ENCODE peak calls at places on chromosomes 12 and 14, in four cellular contexts. W is CD8-positive, alpha-beta T cell; U is body of pancreas; H is AG10803. S is an unnamed sample.

GRCh38 chr12:67909091-67909531 is 80.1 kb upstream of the IFNG-AS1 start:
- DNase-seq in W (no peak), U (no peak), H (peak; percentile 95), S (no peak)

GRCh38 chr14:98325761-98326160 is 946.2 kb downstream of the BCL11B start:
- DNase-seq in W (no peak), U (no peak), H (no peak), S (no peak)

GRCh38 chr14:23349156-23349845 is 3.4 kb downstream of the SLC22A17 start:
- DNase-seq in H (no peak), W (no peak), U (no peak), S (no peak)

GRCh38 chr12:101490286-101490920 is 15.3 kb downstream of the SPIC start:
- DNase-seq in H (no peak), W (no peak), U (peak; percentile 43), S (peak; percentile 67)

GRCh38 chr14:70886421-70887206 is 20.6 kb upstream of the PCNX1 start:
- DNase-seq in H (no peak), W (peak; percentile 35), U (no peak), S (no peak)

GRCh38 chr14:95040723-95041476 is 116.4 kb downstream of the DICER1 start:
- DNase-seq in U (no peak), W (no peak), H (no peak), S (no peak)

GRCh38 chr14:59464651-59465569 is at the start of gene GPR135:
- DNase-seq in W (peak; percentile 60), H (peak; percentile 38), U (peak; percentile 70), S (no peak)

GRCh38 chr14:103508930-103509329 is 13.7 kb downstream of the CKB start:
- DNase-seq in H (no peak), U (no peak), W (no peak), S (no peak)

GRCh38 chr14:60786905-60787304 is 52.3 kb downstream of the MNAT1 start:
- DNase-seq in U (no peak), H (no peak), W (no peak), S (no peak)

GRCh38 chr14:75990297-75990696 is 4.7 kb downstream of the IFT43 start:
- DNase-seq in W (no peak), H (no peak), U (no peak), S (no peak)

GRCh38 chr14:77238996-77239395 is 32.0 kb downstream of the NGB start:
- DNase-seq in U (no peak), W (no peak), H (no peak), S (no peak)

GRCh38 chr12:12467701-12468218 is 94.9 kb downstream of the DUSP16 start:
- DNase-seq in H (no peak), U (no peak), W (peak; percentile 54), S (no peak)

GRCh38 chr14:90511795-90512331 is 115.0 kb downstream of the CALM1 start:
- DNase-seq in W (no peak), H (no peak), U (no peak), S (no peak)

GRCh38 chr12:571795-572531 is 91.3 kb downstream of the NINJ2 start:
- DNase-seq in H (no peak), U (no peak), W (no peak), S (no peak)

GRCh38 chr14:75861161-75861621 is 120.6 kb downstream of the TGFB3 start:
- DNase-seq in U (no peak), H (peak; percentile 61), W (no peak), S (no peak)

GRCh38 chr12:120799417-120800045 is 73.9 kb downstream of the ACADS start:
- DNase-seq in U (no peak), W (no peak), H (no peak), S (no peak)

GRCh38 chr12:54300732-54301427 is at the start of gene NFE2:
- DNase-seq in W (peak; percentile 27), U (peak; percentile 59), H (peak; percentile 62), S (no peak)

GRCh38 chr12:108234155-108234554 is 105.0 kb downstream of the CMKLR1 start:
- DNase-seq in U (no peak), W (no peak), H (peak; percentile 22), S (no peak)

GRCh38 chr14:104196461-104197180 is 58.2 kb downstream of the KIF26A start:
- DNase-seq in W (no peak), U (no peak), H (no peak), S (no peak)

GRCh38 chr12:68675098-68675842 is 11.5 kb upstream of the NUP107 start:
- DNase-seq in H (peak; percentile 60), U (no peak), W (peak; percentile 90), S (no peak)

GRCh38 chr14:60981626-60982455 is 796 bp downstream of the SLC38A6 start:
- DNase-seq in H (peak; percentile 76), U (no peak), W (no peak), S (no peak)

GRCh38 chr12:129854591-129854990 is 49.2 kb downstream of the TMEM132D start:
- DNase-seq in H (no peak), W (no peak), U (no peak), S (no peak)

GRCh38 chr12:138898-139534 is 72.4 kb downstream of the IQSEC3 start:
- DNase-seq in U (no peak), H (peak; percentile 10), W (no peak), S (no peak)

GRCh38 chr12:5900533-5901255 is 44.4 kb downstream of the ANO2 start:
- DNase-seq in U (no peak), H (no peak), W (no peak), S (no peak)

GRCh38 chr12:120394483-120395367 is 25.8 kb upstream of the MSI1 start:
- DNase-seq in H (no peak), U (peak; percentile 79), W (no peak), S (peak; percentile 92)

GRCh38 chr12:81992461-81992860 is 233.3 kb upstream of the PPFIA2 start:
- DNase-seq in H (no peak), U (no peak), W (peak; percentile 37), S (no peak)

GRCh38 chr14:67532998-67533753 is at the start of gene PLEKHH1:
- DNase-seq in W (no peak), H (peak; percentile 59), U (peak; percentile 88), S (peak; percentile 27)

GRCh38 chr14:51533160-51533559 is 118.5 kb upstream of the FRMD6 start:
- DNase-seq in H (peak; percentile 86), U (no peak), W (no peak), S (no peak)

GRCh38 chr14:78022059-78022458 is 148.1 kb upstream of the NRXN3 start:
- DNase-seq in W (no peak), H (peak; percentile 49), U (peak; percentile 60), S (peak; percentile 21)

GRCh38 chr12:53955776-53956250 is 1.1 kb downstream of the HOXC12 start:
- DNase-seq in W (no peak), U (no peak), H (no peak), S (no peak)

GRCh38 chr12:48514728-48515127 is 10.7 kb upstream of the OR8S1 start:
- DNase-seq in W (no peak), H (no peak), U (no peak), S (no peak)

GRCh38 chr12:48508987-48509386 is 16.4 kb upstream of the OR8S1 start:
- DNase-seq in W (no peak), U (no peak), H (no peak), S (no peak)

GRCh38 chr12:48512855-48513254 is 12.6 kb upstream of the OR8S1 start:
- DNase-seq in W (no peak), U (no peak), H (no peak), S (no peak)

DNA sequence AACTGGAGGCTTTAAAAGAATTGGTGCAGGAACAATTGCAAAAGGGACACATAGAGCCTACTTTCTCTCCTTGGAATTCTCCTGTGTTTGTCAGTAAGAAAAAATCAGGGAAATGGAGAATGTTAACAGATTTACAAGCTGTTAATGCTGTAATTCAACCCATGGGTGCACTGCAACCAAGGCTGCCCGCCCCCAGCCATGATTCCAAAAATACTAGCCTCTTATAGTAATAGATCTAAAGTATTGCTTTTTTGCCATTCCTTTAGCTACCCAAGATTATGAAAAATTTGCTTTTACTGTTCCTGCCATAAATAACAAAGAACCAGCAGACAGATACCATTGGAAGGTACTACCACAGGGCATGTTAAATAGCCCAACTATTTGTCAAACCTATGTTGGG is 15.3 kb upstream of the OR8S1 start:
- DNase-seq in H (no peak), U (no peak), W (no peak), S (no peak)
- H3K4me3 ChIP-seq in H (no peak overlapping the region), U (no peak overlapping the region), W (no peak overlapping the region), S (no peak overlapping the region)

GRCh38 chr14:96938946-96939345 is 141.8 kb downstream of the VRK1 start:
- DNase-seq in H (no peak), U (no peak), W (no peak), S (no peak)
- TF ChIP-seq CTCF in H (peak; percentile 22), U (no peak), W (no peak), S (peak; percentile 69)

GRCh38 chr14:54889919-54890318 is 12.7 kb downstream of the GCH1 start:
- DNase-seq in H (no peak), U (no peak), W (no peak), S (no peak)

GRCh38 chr14:54893151-54893760 is 9.4 kb downstream of the GCH1 start:
- DNase-seq in W (no peak), H (peak; percentile 54), U (peak; percentile 36), S (peak; percentile 25)

GRCh38 chr14:54891471-54892245 is 11.0 kb downstream of the GCH1 start:
- DNase-seq in W (no peak), H (no peak), U (no peak), S (no peak)

GRCh38 chr14:54894995-54895394 is 7.6 kb downstream of the GCH1 start:
- DNase-seq in H (no peak), U (no peak), W (no peak), S (no peak)

DNA sequence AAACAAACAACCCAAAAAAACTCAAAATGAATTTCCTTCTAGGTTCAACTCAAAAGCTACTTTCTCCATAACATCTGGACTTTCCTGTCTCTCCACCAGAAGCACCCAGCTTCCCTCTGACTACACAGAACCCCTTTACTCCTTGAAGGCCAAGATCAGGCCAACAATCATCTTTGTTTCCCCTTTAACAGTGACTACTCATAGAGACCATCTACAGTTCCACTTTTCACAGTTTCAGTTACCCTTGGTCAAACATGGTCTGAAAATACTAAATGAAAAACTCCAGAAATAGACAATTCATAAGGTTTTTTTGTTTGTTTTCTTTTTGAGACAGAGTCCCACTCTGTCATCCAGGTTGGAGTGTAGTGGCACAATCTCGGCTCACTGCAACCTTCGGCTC is 11.8 kb downstream of the GCH1 start:
- DNase-seq in U (no peak), H (no peak), W (no peak), S (no peak)
- H3K4me3 ChIP-seq in U (no peak overlapping the region), H (no peak overlapping the region), W (no peak overlapping the region), S (no peak overlapping the region)

DNA sequence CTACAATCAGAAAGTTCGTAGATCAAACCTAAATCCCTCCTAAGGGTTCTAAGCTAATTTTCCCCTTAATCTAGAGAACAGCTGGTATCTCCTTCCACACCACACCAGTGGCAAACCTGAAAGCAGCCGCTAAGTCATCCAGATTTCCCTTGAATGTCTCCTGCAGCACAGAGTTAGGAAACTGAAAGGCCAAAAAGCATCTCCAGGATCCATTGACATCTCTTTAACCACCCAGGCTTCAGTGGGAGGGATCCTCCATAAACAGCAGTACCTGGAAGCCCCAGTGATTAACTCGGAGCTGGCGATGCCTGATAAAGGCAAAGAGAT is 47.6 kb downstream of the CRACR2A start:
- DNase-seq in H (no peak), U (no peak), W (no peak), S (no peak)
- TF ChIP-seq CTCF in H (no peak), U (no peak), W (no peak), S (no peak)

S was measured in LNCaP clone FGC.